ENCODE peak calls at places on chromosome 21, in seven cellular contexts. A is NAMALWA; U is activated T-cell treated with anti-CD3 and anti-CD28 coated beads, Interleukin-2, amount 50 U/mL, for 24 hours; M is Kasumi-1; E is dermis blood vessel endothelial cell; F is amniotic stem cell; L is AG08395. R is an unnamed sample.

GRCh38 chr21:37467082-37467481 is 100.5 kb downstream of the DYRK1A start:
- DNase-seq in A (no peak), U (no peak), M (no peak), E (no peak), F (no peak), L (no peak), R (no peak)

GRCh38 chr21:36709030-36709867 is 10.3 kb downstream of the SIM2 start:
- DNase-seq in A (no peak), U (no peak), M (no peak), E (no peak), F (no peak), L (no peak), R (no peak)

GRCh38 chr21:42609806-42610205 is 43.6 kb upstream of the PDE9A start:
- DNase-seq in A (peak; percentile 64), U (peak; percentile 47), M (no peak), E (no peak), F (no peak), L (no peak), R (no peak)

GRCh38 chr21:42564561-42564971 is 50.9 kb downstream of the SLC37A1 start:
- DNase-seq in A (no peak), U (peak; percentile 19), M (no peak), E (no peak), F (no peak), L (no peak), R (peak; percentile 47)

GRCh38 chr21:45104560-45104959 is 30.2 kb downstream of the ADARB1 start:
- DNase-seq in A (no peak), U (no peak), M (no peak), E (peak; percentile 56), F (no peak), L (no peak), R (peak; percentile 64)

GRCh38 chr21:41066086-41066938 is 101.6 kb upstream of the BACE2 start:
- DNase-seq in A (no peak), U (no peak), M (no peak), E (no peak), F (no peak), L (no peak), R (no peak)

GRCh38 chr21:39687069-39687468 is 57.9 kb upstream of the IGSF5 start:
- DNase-seq in A (no peak), U (no peak), M (no peak), E (no peak), F (no peak), L (no peak), R (no peak)

GRCh38 chr21:42671778-42672593 is 18.6 kb downstream of the PDE9A start:
- DNase-seq in A (no peak), U (no peak), M (no peak), E (no peak), F (no peak), L (no peak), R (no peak)

GRCh38 chr21:46213620-46214286 is 14.8 kb downstream of the LSS start:
- DNase-seq in A (no peak), U (peak; percentile 16), M (no peak), E (no peak), F (no peak), L (no peak), R (no peak)

GRCh38 chr21:16773206-16773605 is 739.6 kb upstream of the CXADR start:
- DNase-seq in A (no peak), U (no peak), M (no peak), E (no peak), F (peak; percentile 2), L (peak; percentile 27), R (no peak)

GRCh38 chr21:39510240-39510639 is 58.5 kb downstream of the SH3BGR start:
- DNase-seq in A (no peak), U (no peak), M (no peak), E (no peak), F (no peak), L (no peak), R (no peak)

GRCh38 chr21:34996304-34997081 is 52.6 kb downstream of the RUNX1 start:
- DNase-seq in A (no peak), U (no peak), M (no peak), E (no peak), F (no peak), L (no peak), R (no peak)

GRCh38 chr21:32372755-32373154 is 20.1 kb downstream of the URB1 start:
- DNase-seq in A (no peak), U (no peak), M (no peak), E (peak; percentile 49), F (no peak), L (no peak), R (no peak)

GRCh38 chr21:26769613-26770188 is 75.5 kb downstream of the ADAMTS1 start:
- DNase-seq in A (peak; percentile 44), U (no peak), M (peak; percentile 47), E (peak; percentile 61), F (peak; percentile 34), L (peak; percentile 42), R (no peak)

GRCh38 chr21:25579402-25580016 is 27.8 kb downstream of the MRPL39 start:
- DNase-seq in A (no peak), U (no peak), M (no peak), E (no peak), F (no peak), L (no peak), R (no peak)

GRCh38 chr21:18725653-18726052 is 322.1 kb upstream of the TMPRSS15 start:
- DNase-seq in A (peak; percentile 58), U (no peak), M (peak; percentile 1), E (no peak), F (no peak), L (no peak), R (no peak)

GRCh38 chr21:35843911-35844667 is 216.2 kb downstream of the SETD4 start:
- DNase-seq in A (no peak), U (no peak), M (no peak), E (no peak), F (no peak), L (peak; percentile 31), R (no peak)

GRCh38 chr21:35363458-35363857 is 314.4 kb upstream of the RUNX1 start:
- DNase-seq in A (no peak), U (no peak), M (no peak), E (no peak), F (no peak), L (no peak), R (no peak)